ENCODE peak calls at places on chromosomes 1 and 21, in six cellular contexts. V is Panc1, C is lower lobe of right lung, Y is psoas muscle, G is H9, Q is right cardiac atrium. J is an unnamed sample. For H3K4me1, the result is how much of the 10 kb centered on the place peaks cover.

GRCh38 chr1:10996100-10996499 is 16.4 kb upstream of the TARDBP start:
- DNase-seq in V (no peak), C (no peak), Y (no peak), G (no peak), Q (no peak), J (no peak)

GRCh38 chr1:214637722-214638473 is 34.9 kb downstream of the CENPF start:
- DNase-seq in V (no peak), C (no peak), Y (no peak), G (no peak), Q (no peak), J (peak)

GRCh38 chr1:65067491-65068201 is 80.4 kb upstream of the AK4 start:
- DNase-seq in V (no peak), C (peak), Y (peak), G (peak), Q (peak), J (peak)

GRCh38 chr21:31744162-31744800 is 12.4 kb upstream of the SCAF4 start:
- DNase-seq in V (no peak), C (no peak), Y (no peak), G (no peak), Q (no peak), J (no peak)

GRCh38 chr1:202671388-202671787 is 38.9 kb downstream of the SYT2 start:
- DNase-seq in V (no peak), C (no peak), Y (no peak), G (no peak), Q (no peak), J (peak)

GRCh38 chr1:211531194-211532085 is 39.5 kb upstream of the RD3 start:
- DNase-seq in V (no peak), C (no peak), Y (no peak), G (no peak), Q (no peak), J (no peak)

GRCh38 chr1:151145158-151146071 is 1.0 kb downstream of the SEMA6C start:
- DNase-seq in V (no peak), C (no peak), Y (no peak), G (no peak), Q (peak), J (no peak)

GRCh38 chr1:110424699-110425098 is 17.2 kb upstream of the LAMTOR5 start:
- DNase-seq in V (no peak), C (no peak), Y (no peak), G (no peak), Q (no peak), J (no peak)

GRCh38 chr1:40059960-40060337 is 19.4 kb downstream of the CAP1 start:
- DNase-seq in V (no peak), C (no peak), Y (no peak), G (no peak), Q (no peak), J (no peak)

GRCh38 chr1:9422921-9423505 is 116.3 kb upstream of the SLC25A33 start:
- DNase-seq in V (no peak), C (no peak), Y (no peak), G (no peak), Q (no peak), J (no peak)

GRCh38 chr1:241679404-241679803 is 27.3 kb downstream of the WDR64 start:
- DNase-seq in V (no peak), C (no peak), Y (no peak), G (no peak), Q (no peak), J (no peak)

GRCh38 chr1:201648911-201649775 is 110.2 kb downstream of the NAV1 start:
- DNase-seq in V (no peak), C (no peak), Y (peak), G (peak), Q (peak), J (peak)

GRCh38 chr1:154263465-154264332 is 8.7 kb upstream of the HAX1 start:
- DNase-seq in V (no peak), C (no peak), Y (no peak), G (no peak), Q (no peak), J (no peak)

GRCh38 chr1:237012789-237013383 is 8.6 kb upstream of the MT1HL1 start:
- DNase-seq in V (no peak), C (peak), Y (no peak), G (no peak), Q (peak), J (peak)

GRCh38 chr1:218837051-218837450 is 336.6 kb upstream of the LYPLAL1 start:
- DNase-seq in V (no peak), C (no peak), Y (no peak), G (no peak), Q (no peak), J (no peak)

GRCh38 chr1:170808229-170808870 is 127.0 kb upstream of the MROH9 start:
- DNase-seq in V (no peak), C (no peak), Y (no peak), G (no peak), Q (no peak), J (no peak)

GRCh38 chr1:108719654-108720435 is 7.1 kb downstream of the FNDC7 start:
- DNase-seq in V (peak), C (no peak), Y (no peak), G (no peak), Q (no peak), J (no peak)

GRCh38 chr1:100512803-100513352 is 25.1 kb upstream of the GPR88 start:
- DNase-seq in V (no peak), C (no peak), Y (no peak), G (no peak), Q (no peak), J (no peak)

GRCh38 chr1:236207121-236207520 is 64.8 kb downstream of the GPR137B start:
- DNase-seq in V (no peak), C (no peak), Y (no peak), G (no peak), Q (no peak), J (no peak)

GRCh38 chr1:200388791-200389190 is 21.0 kb downstream of the ZNF281 start:
- DNase-seq in V (no peak), C (no peak), Y (no peak), G (no peak), Q (no peak), J (no peak)

GRCh38 chr1:112317140-112317539 is 78.9 kb upstream of the CTTNBP2NL start:
- DNase-seq in V (no peak), C (no peak), Y (no peak), G (no peak), Q (no peak), J (no peak)

GRCh38 chr1:42328916-42329496 is 6.0 kb downstream of the FOXJ3 start:
- DNase-seq in V (no peak), C (no peak), Y (no peak), G (no peak), Q (no peak), J (no peak)

GRCh38 chr21:36928960-36929359 is 37.5 kb downstream of the HLCS start:
- DNase-seq in V (no peak), C (no peak), Y (no peak), G (no peak), Q (no peak), J (no peak)

GRCh38 chr1:228457396-228458176 is 29.6 kb upstream of the RNF187 start:
- DNase-seq in V (peak), C (peak), Y (peak), G (peak), Q (peak), J (peak)

GRCh38 chr1:7493711-7494110 is 277.4 kb upstream of the VAMP3 start:
- DNase-seq in V (no peak), C (no peak), Y (no peak), G (no peak), Q (peak), J (no peak)

DNA sequence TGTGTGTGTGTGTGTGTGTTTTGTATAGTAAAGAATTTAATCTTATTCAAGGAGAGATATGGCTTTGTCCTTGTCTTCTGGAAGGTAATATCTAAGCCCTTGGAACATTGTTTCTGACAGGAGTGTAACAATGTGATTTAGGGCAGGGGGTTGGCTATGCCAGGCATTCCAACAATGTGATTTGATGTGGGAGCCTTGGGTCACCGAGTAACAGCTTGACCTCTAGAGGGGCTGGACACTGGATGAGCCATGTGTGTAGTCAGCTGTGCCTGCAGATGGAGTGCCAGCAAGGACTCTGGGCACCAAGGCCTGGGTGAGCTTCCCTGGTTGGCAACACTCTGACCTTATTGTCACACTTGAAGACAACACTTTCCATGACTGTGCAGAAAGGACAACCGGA is 336.1 kb upstream of the ZP4 start:
- DNase-seq in V (no peak), C (no peak), Y (no peak), G (no peak), Q (no peak), J (no peak)
- H3K4me1 ChIP-seq in V (under half), C (under half), Y (under half), G (under half), Q (under half), J (under half)

DNA sequence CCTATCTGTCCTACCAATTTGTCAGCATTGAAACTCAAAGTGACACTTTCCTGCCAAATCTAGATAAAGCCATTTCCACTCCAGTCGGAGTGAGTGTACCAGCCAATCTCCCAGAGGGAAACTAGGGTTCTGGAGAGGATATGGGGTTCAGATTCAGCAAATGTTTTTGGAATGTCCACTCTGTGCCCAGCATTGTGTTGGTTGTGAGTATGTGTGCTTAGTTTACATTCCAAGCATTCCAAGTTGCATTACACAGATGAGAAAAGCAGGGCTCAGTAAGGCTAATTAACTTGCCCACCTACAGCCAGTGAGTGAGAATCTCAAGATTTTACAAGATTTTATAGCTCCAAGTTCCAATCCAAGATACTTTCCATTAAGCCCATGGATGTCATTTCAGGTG is 26.4 kb upstream of the RGS16 start:
- DNase-seq in V (no peak), C (no peak), Y (no peak), G (no peak), Q (no peak), J (no peak)
- H3K4me1 ChIP-seq in V (under half), C (under half), Y (under half), G (under half), Q (under half), J (under half)

GRCh38 chr1:66945316-66945715 is 20.5 kb downstream of the MIER1 start:
- DNase-seq in V (no peak), C (no peak), Y (no peak), G (no peak), Q (no peak), J (no peak)
- H3K4me1 ChIP-seq in V (under half), C (under half), Y (under half), G (under half), Q (under half), J (under half)

DNA sequence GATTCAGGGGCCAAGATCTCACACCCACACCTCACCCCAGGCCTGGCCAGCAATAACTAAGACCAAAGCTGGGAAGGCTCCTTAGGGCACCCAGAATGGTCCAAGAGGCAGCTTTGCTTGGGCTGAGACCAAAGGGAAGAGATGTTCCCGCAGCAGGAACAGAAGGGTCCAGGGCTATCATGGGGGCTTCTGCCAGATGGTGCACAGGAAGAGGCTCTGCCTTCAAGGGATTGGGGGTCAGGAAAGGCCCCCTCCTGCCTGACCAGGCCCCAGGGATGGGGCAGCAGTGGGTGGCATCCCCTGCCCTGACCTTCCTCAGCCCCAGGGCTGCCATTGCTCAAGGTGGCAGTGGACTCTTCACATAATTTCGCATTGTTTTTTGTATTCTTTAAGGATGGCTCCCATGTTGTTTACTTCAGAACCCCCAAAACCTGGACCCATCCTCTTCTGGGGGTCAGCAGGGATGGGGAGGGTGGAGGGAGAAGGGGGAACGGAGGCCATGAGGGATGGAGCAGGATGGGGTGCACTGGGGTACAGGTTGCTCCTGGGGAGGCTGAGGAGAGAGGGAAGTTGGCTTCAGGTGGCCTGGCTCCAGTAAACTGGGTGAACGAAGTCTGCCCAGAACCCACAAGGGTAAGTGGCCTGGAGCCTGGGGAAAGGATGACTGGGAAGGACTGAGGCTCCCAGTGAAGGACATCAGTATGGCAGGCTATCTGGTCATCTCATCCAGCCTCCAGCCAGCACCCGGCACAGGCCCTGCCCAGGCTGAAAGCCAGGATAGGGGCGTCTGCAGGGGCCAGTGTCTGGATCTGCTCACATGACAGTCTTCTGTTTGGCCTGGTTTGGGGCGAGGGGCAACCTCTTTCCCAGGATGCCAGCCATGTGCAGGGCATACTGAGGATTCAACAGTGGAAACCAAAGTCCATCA is 2.6 kb upstream of the NADK start:
- DNase-seq in V (no peak), C (peak), Y (no peak), G (no peak), Q (peak), J (peak)
- H3K4me1 ChIP-seq in V (under half), C (half or more), Y (under half), G (under half), Q (under half), J (half or more)

GRCh38 chr1:27544818-27545612 is 55.0 kb upstream of the WASF2 start:
- DNase-seq in V (no peak), C (no peak), Y (no peak), G (no peak), Q (peak), J (no peak)
- H3K4me1 ChIP-seq in V (half or more), C (half or more), Y (half or more), G (under half), Q (under half), J (under half)

J was measured in mucosa of descending colon.